ENCODE peak calls at places on chromosomes 6 and 20, in eight cellular contexts. A is HEK293T; W is left colon; J is activated CD4-positive, alpha-beta T cell treated with anti-CD3 and anti-CD28 coated beads, Interleukin-2, amount 50 U/mL, for 48 hours; N is stimulated activated CD8-positive, alpha-beta memory T cell treated with anti-CD3 and anti-CD28 coated beads, Interleukin-7, amount 100 ng/mL, for 1 hour; D is HFF-Myc; C is CD4-positive, alpha-beta T cell; O is NCI-H1105. Z is an unnamed sample.

GRCh38 chr6:41097467-41098090 is 24.8 kb downstream of the NFYA start:
- DNase-seq in O (no peak), N (no peak), D (no peak), C (no peak), A (no peak), J (no peak), W (no peak), Z (no peak)

GRCh38 chr6:157050537-157051280 is 272.6 kb downstream of the TMEM242 start:
- DNase-seq in O (peak), A (no peak), D (no peak), C (no peak), W (no peak), N (no peak), J (no peak), Z (no peak)

GRCh38 chr6:37523412-37523811 is 23.7 kb upstream of the CCDC167 start:
- DNase-seq in D (no peak), O (no peak), N (no peak), C (no peak), W (no peak), J (no peak), A (no peak), Z (no peak)

GRCh38 chr20:9072741-9073310 is 3.9 kb downstream of the PLCB4 start:
- DNase-seq in C (no peak), O (no peak), A (no peak), N (no peak), W (no peak), D (no peak), J (no peak), Z (no peak)

GRCh38 chr6:64861039-64861651 is 845.9 kb downstream of the EYS start:
- DNase-seq in J (no peak), N (no peak), A (no peak), C (no peak), O (no peak), D (no peak), W (no peak), Z (no peak)

GRCh38 chr6:75830959-75831885 is 82.2 kb downstream of the MYO6 start:
- DNase-seq in W (no peak), J (peak), O (no peak), D (no peak), N (no peak), A (no peak), C (no peak), Z (no peak)

GRCh38 chr6:31582230-31582601 is at the start of gene LTB:
- DNase-seq in C (peak), N (no peak), A (no peak), J (peak), W (no peak), O (no peak), D (no peak), Z (no peak)

GRCh38 chr6:43742285-43742684 is 27.7 kb upstream of the VEGFA start:
- DNase-seq in C (no peak), O (no peak), D (no peak), W (no peak), J (no peak), A (no peak), N (no peak), Z (no peak)

GRCh38 chr6:35451354-35452185 is 568 bp upstream of the FANCE start:
- DNase-seq in D (no peak), N (no peak), C (no peak), A (no peak), O (no peak), J (no peak), W (peak), Z (no peak)

GRCh38 chr6:6790891-6791290 is 202.4 kb downstream of the LY86 start:
- DNase-seq in D (no peak), A (no peak), C (no peak), J (no peak), W (no peak), N (no peak), O (no peak), Z (no peak)

GRCh38 chr6:119308994-119309657 is 40.4 kb downstream of the MAN1A1 start:
- DNase-seq in A (no peak), W (no peak), O (no peak), N (no peak), J (no peak), D (no peak), C (no peak), Z (no peak)

GRCh38 chr6:162058281-162058875 is 669.2 kb downstream of the PRKN start:
- DNase-seq in W (no peak), A (no peak), N (no peak), O (no peak), D (no peak), J (no peak), C (no peak), Z (no peak)

GRCh38 chr20:9759392-9759791 is 79.5 kb downstream of the PAK5 start:
- DNase-seq in C (no peak), A (no peak), J (no peak), O (no peak), D (no peak), W (no peak), N (no peak), Z (no peak)

GRCh38 chr20:40317156-40317790 is 371.8 kb downstream of the MAFB start:
- DNase-seq in J (no peak), A (no peak), D (no peak), O (no peak), W (no peak), C (no peak), N (no peak), Z (no peak)

GRCh38 chr20:25090492-25091429 is 8.8 kb upstream of the VSX1 start:
- DNase-seq in J (no peak), W (peak), C (peak), A (no peak), D (no peak), O (peak), N (peak), Z (peak)

GRCh38 chr6:130749402-130749801 is 77.8 kb upstream of the SMLR1 start:
- DNase-seq in O (no peak), D (no peak), W (no peak), J (no peak), N (no peak), A (no peak), C (no peak), Z (no peak)

GRCh38 chr20:208937-209566 is 18.0 kb upstream of the DEFB129 start:
- DNase-seq in J (no peak), O (peak), N (no peak), C (peak), A (peak), W (no peak), D (peak), Z (peak)

GRCh38 chr6:31094389-31094881 is 17.9 kb downstream of the C6orf15 start:
- DNase-seq in O (no peak), W (peak), A (no peak), C (peak), D (no peak), J (peak), N (peak), Z (no peak)

GRCh38 chr20:15951711-15952110 is 621.5 kb downstream of the KIF16B start:
- DNase-seq in D (no peak), J (no peak), O (no peak), C (no peak), W (no peak), N (no peak), A (no peak), Z (no peak)

GRCh38 chr6:48881551-48881950 is 581.5 kb downstream of the MMUT start:
- DNase-seq in D (no peak), W (no peak), N (no peak), O (no peak), J (no peak), C (no peak), A (no peak), Z (no peak)

GRCh38 chr6:152368761-152369624 is 268.2 kb downstream of the SYNE1 start:
- DNase-seq in O (no peak), A (no peak), J (no peak), N (no peak), C (no peak), W (peak), D (no peak), Z (no peak)

GRCh38 chr20:56964886-56965285 is 301.6 kb downstream of the BMP7 start:
- DNase-seq in D (no peak), N (no peak), O (no peak), J (no peak), W (no peak), A (no peak), C (no peak), Z (peak)

GRCh38 chr6:133837801-133838349 is 51.0 kb upstream of the TCF21 start:
- DNase-seq in N (no peak), J (peak), W (peak), D (no peak), C (peak), O (peak), A (peak), Z (peak)

GRCh38 chr20:10344953-10345352 is 89.1 kb downstream of the MKKS start:
- DNase-seq in D (no peak), W (no peak), N (no peak), C (no peak), A (no peak), J (no peak), O (no peak), Z (no peak)

GRCh38 chr6:103335412-103335811 is 1524.3 kb downstream of the HACE1 start:
- DNase-seq in D (no peak), N (no peak), C (no peak), J (no peak), W (no peak), O (no peak), A (no peak), Z (no peak)

GRCh38 chr6:40535784-40536380 is 51.3 kb downstream of the LRFN2 start:
- DNase-seq in W (no peak), C (no peak), N (no peak), A (no peak), D (no peak), O (no peak), J (no peak), Z (no peak)

GRCh38 chr6:168123165-168123911 is 44.3 kb upstream of the FRMD1 start:
- DNase-seq in A (no peak), N (no peak), J (no peak), D (no peak), W (no peak), C (no peak), O (no peak), Z (no peak)

GRCh38 chr6:44264154-44265002 is 973 bp downstream of the NFKBIE start:
- DNase-seq in J (no peak), A (no peak), O (no peak), W (peak), C (no peak), D (no peak), N (no peak), Z (no peak)

GRCh38 chr6:91097316-91097878 is 510.5 kb upstream of the MAP3K7 start:
- DNase-seq in N (no peak), D (no peak), J (no peak), W (peak), O (peak), C (no peak), A (no peak), Z (no peak)

GRCh38 chr20:650954-651353 is 2.0 kb downstream of the SRXN1 start:
- DNase-seq in W (no peak), N (no peak), A (no peak), O (no peak), C (no peak), J (no peak), D (no peak), Z (no peak)

GRCh38 chr6:157070403-157071107 is 252.8 kb downstream of the TMEM242 start:
- DNase-seq in A (peak), W (no peak), C (no peak), D (no peak), O (no peak), N (no peak), J (no peak), Z (no peak)

GRCh38 chr20:36861875-36862801 is 13.8 kb upstream of the TLDC2 start:
- DNase-seq in W (peak), C (no peak), J (no peak), O (peak), A (no peak), N (no peak), D (peak), Z (peak)

GRCh38 chr20:2698186-2698817 is 5.7 kb downstream of the EBF4 start:
- DNase-seq in W (no peak), N (no peak), J (no peak), D (no peak), O (no peak), A (no peak), C (no peak), Z (no peak)

GRCh38 chr20:48789185-48789668 is 38.6 kb downstream of the PREX1 start:
- DNase-seq in O (no peak), N (no peak), C (no peak), W (no peak), J (no peak), A (no peak), D (no peak), Z (no peak)

GRCh38 chr20:32731882-32732266 is 11.4 kb downstream of the COMMD7 start:
- DNase-seq in N (no peak), O (no peak), W (no peak), C (no peak), J (no peak), A (no peak), D (no peak), Z (no peak)

GRCh38 chr6:107330190-107330589 is 129.2 kb downstream of the PDSS2 start:
- DNase-seq in C (no peak), W (no peak), A (no peak), N (no peak), D (no peak), J (peak), O (no peak), Z (no peak)

GRCh38 chr6:156880913-156881312 is 103.7 kb downstream of the ARID1B start:
- DNase-seq in N (no peak), J (no peak), W (no peak), D (no peak), A (no peak), C (no peak), O (no peak), Z (peak)

GRCh38 chr6:81995548-81996289 is 243.2 kb upstream of the TENT5A start:
- DNase-seq in C (no peak), J (no peak), N (no peak), W (no peak), O (peak), D (no peak), A (no peak), Z (no peak)

Z was measured in NCI-H345.